ENCODE peak calls at places on chromosomes 12 and 14, in five cellular contexts. One of them, this sample, is unnamed.

GRCh38 chr12:123532808-123533649 is 490 bp downstream of the RILPL1 start:
- DNase-seq in NAMALWA: no peak
- DNase-seq in activated CD4-positive, alpha-beta T cell treated with anti-CD3 and anti-CD28 coated beads, Interleukin-2, amount 50 U/mL, for 1 hour: peak
- DNase-seq in SW480: no peak
- DNase-seq in naive B cell: no peak
- DNase-seq in this sample: no peak

GRCh38 chr12:132146098-132146497 is 1.8 kb downstream of the NOC4L start:
- DNase-seq in NAMALWA: no peak
- DNase-seq in activated CD4-positive, alpha-beta T cell treated with anti-CD3 and anti-CD28 coated beads, Interleukin-2, amount 50 U/mL, for 1 hour: no peak
- DNase-seq in SW480: no peak
- DNase-seq in naive B cell: no peak
- DNase-seq in this sample: no peak

GRCh38 chr14:74979442-74980397 is 23.0 kb upstream of the EIF2B2 start:
- DNase-seq in NAMALWA: peak
- DNase-seq in activated CD4-positive, alpha-beta T cell treated with anti-CD3 and anti-CD28 coated beads, Interleukin-2, amount 50 U/mL, for 1 hour: no peak
- DNase-seq in SW480: no peak
- DNase-seq in naive B cell: no peak
- DNase-seq in this sample: peak

GRCh38 chr12:68334136-68334535 is 2.0 kb upstream of the MDM1 start:
- DNase-seq in NAMALWA: no peak
- DNase-seq in activated CD4-positive, alpha-beta T cell treated with anti-CD3 and anti-CD28 coated beads, Interleukin-2, amount 50 U/mL, for 1 hour: no peak
- DNase-seq in SW480: peak
- DNase-seq in naive B cell: no peak
- DNase-seq in this sample: no peak

GRCh38 chr12:57477710-57478681 is 1.7 kb downstream of the ARHGAP9 start:
- DNase-seq in NAMALWA: peak
- DNase-seq in activated CD4-positive, alpha-beta T cell treated with anti-CD3 and anti-CD28 coated beads, Interleukin-2, amount 50 U/mL, for 1 hour: peak
- DNase-seq in SW480: no peak
- DNase-seq in naive B cell: peak
- DNase-seq in this sample: no peak

GRCh38 chr14:103109789-103110415 is 13.4 kb upstream of the TNFAIP2 start:
- DNase-seq in NAMALWA: no peak
- DNase-seq in activated CD4-positive, alpha-beta T cell treated with anti-CD3 and anti-CD28 coated beads, Interleukin-2, amount 50 U/mL, for 1 hour: no peak
- DNase-seq in SW480: peak
- DNase-seq in naive B cell: no peak
- DNase-seq in this sample: no peak

GRCh38 chr14:105393151-105393550 is 5.2 kb upstream of the TEX22 start:
- DNase-seq in NAMALWA: no peak
- DNase-seq in activated CD4-positive, alpha-beta T cell treated with anti-CD3 and anti-CD28 coated beads, Interleukin-2, amount 50 U/mL, for 1 hour: no peak
- DNase-seq in SW480: no peak
- DNase-seq in naive B cell: no peak
- DNase-seq in this sample: no peak

GRCh38 chr14:93733646-93734045 is 54.6 kb downstream of the PRIMA1 start:
- DNase-seq in NAMALWA: no peak
- DNase-seq in activated CD4-positive, alpha-beta T cell treated with anti-CD3 and anti-CD28 coated beads, Interleukin-2, amount 50 U/mL, for 1 hour: no peak
- DNase-seq in SW480: no peak
- DNase-seq in naive B cell: no peak
- DNase-seq in this sample: no peak

GRCh38 chr14:68172664-68173063 is 353.1 kb downstream of the RAD51B start:
- DNase-seq in NAMALWA: no peak
- DNase-seq in activated CD4-positive, alpha-beta T cell treated with anti-CD3 and anti-CD28 coated beads, Interleukin-2, amount 50 U/mL, for 1 hour: no peak
- DNase-seq in SW480: peak
- DNase-seq in naive B cell: no peak
- DNase-seq in this sample: no peak

GRCh38 chr12:60035835-60036234 is 440.0 kb downstream of the SLC16A7 start:
- DNase-seq in NAMALWA: no peak
- DNase-seq in activated CD4-positive, alpha-beta T cell treated with anti-CD3 and anti-CD28 coated beads, Interleukin-2, amount 50 U/mL, for 1 hour: no peak
- DNase-seq in SW480: no peak
- DNase-seq in naive B cell: no peak
- DNase-seq in this sample: no peak

GRCh38 chr12:2806700-2807099 is 5.8 kb upstream of the ITFG2 start:
- DNase-seq in NAMALWA: no peak
- DNase-seq in activated CD4-positive, alpha-beta T cell treated with anti-CD3 and anti-CD28 coated beads, Interleukin-2, amount 50 U/mL, for 1 hour: no peak
- DNase-seq in SW480: no peak
- DNase-seq in naive B cell: no peak
- DNase-seq in this sample: no peak

GRCh38 chr12:92973614-92974013 is 44.5 kb upstream of the EEA1 start:
- DNase-seq in NAMALWA: no peak
- DNase-seq in activated CD4-positive, alpha-beta T cell treated with anti-CD3 and anti-CD28 coated beads, Interleukin-2, amount 50 U/mL, for 1 hour: no peak
- DNase-seq in SW480: no peak
- DNase-seq in naive B cell: no peak
- DNase-seq in this sample: no peak

GRCh38 chr14:50524731-50525510 is 7.4 kb downstream of the MAP4K5 start:
- DNase-seq in NAMALWA: no peak
- DNase-seq in activated CD4-positive, alpha-beta T cell treated with anti-CD3 and anti-CD28 coated beads, Interleukin-2, amount 50 U/mL, for 1 hour: no peak
- DNase-seq in SW480: no peak
- DNase-seq in naive B cell: no peak
- DNase-seq in this sample: no peak

GRCh38 chr12:63151061-63151897 is at the start of gene AVPR1A:
- DNase-seq in NAMALWA: no peak
- DNase-seq in activated CD4-positive, alpha-beta T cell treated with anti-CD3 and anti-CD28 coated beads, Interleukin-2, amount 50 U/mL, for 1 hour: no peak
- DNase-seq in SW480: no peak
- DNase-seq in naive B cell: no peak
- DNase-seq in this sample: peak

GRCh38 chr12:69623970-69624369 is 13.3 kb upstream of the LRRC10 start:
- DNase-seq in NAMALWA: no peak
- DNase-seq in activated CD4-positive, alpha-beta T cell treated with anti-CD3 and anti-CD28 coated beads, Interleukin-2, amount 50 U/mL, for 1 hour: no peak
- DNase-seq in SW480: no peak
- DNase-seq in naive B cell: no peak
- DNase-seq in this sample: peak

GRCh38 chr12:94553130-94553519 is 93.5 kb upstream of the CEP83 start:
- DNase-seq in NAMALWA: no peak
- DNase-seq in activated CD4-positive, alpha-beta T cell treated with anti-CD3 and anti-CD28 coated beads, Interleukin-2, amount 50 U/mL, for 1 hour: no peak
- DNase-seq in SW480: no peak
- DNase-seq in naive B cell: no peak
- DNase-seq in this sample: no peak

GRCh38 chr12:88501976-88502938 is 78.0 kb downstream of the KITLG start:
- DNase-seq in NAMALWA: no peak
- DNase-seq in activated CD4-positive, alpha-beta T cell treated with anti-CD3 and anti-CD28 coated beads, Interleukin-2, amount 50 U/mL, for 1 hour: no peak
- DNase-seq in SW480: no peak
- DNase-seq in naive B cell: no peak
- DNase-seq in this sample: no peak

This sample was measured in NCI-H1417.